ENCODE peak calls at places on chromosomes 4 and X, in four cellular contexts. P, F, W and J are unnamed samples.

GRCh38 chr4:25879991-25880641 is 17.3 kb upstream of the SEL1L3 start:
- DNase-seq in W (no peak), F (no peak), P (no peak), J (no peak)

GRCh38 chrX:136447308-136447707 is 40.4 kb upstream of the BRS3 start:
- DNase-seq in F (no peak), W (no peak), P (no peak), J (no peak)

GRCh38 chr4:165718660-165719059 is 154.4 kb upstream of the TLL1 start:
- DNase-seq in F (no peak), P (no peak), W (no peak), J (no peak)

GRCh38 chr4:83582289-83582756 is 46.4 kb downstream of the GPAT3 start:
- DNase-seq in F (no peak), W (peak; percentile 8), P (peak; percentile 2), J (peak; percentile 15)

GRCh38 chrX:130216312-130216711 is 44.5 kb downstream of the RAB33A start:
- DNase-seq in F (no peak), P (no peak), W (no peak), J (no peak)

GRCh38 chrX:103480526-103480925 is 38.8 kb downstream of the RAB40A start:
- DNase-seq in W (no peak), P (no peak), F (no peak), J (no peak)

GRCh38 chrX:100408643-100409315 is 1.3 kb downstream of the PCDH19 start:
- DNase-seq in W (no peak), F (no peak), P (no peak), J (no peak)

GRCh38 chrX:136170109-136170800 is 22.9 kb downstream of the FHL1 start:
- DNase-seq in W (peak; percentile 46), F (no peak), P (no peak), J (no peak)

GRCh38 chrX:150085881-150086280 is 147.6 kb upstream of the EOLA2 start:
- DNase-seq in P (no peak), W (no peak), F (no peak), J (no peak)

GRCh38 chr4:53306729-53307128 is 59.1 kb downstream of the SCFD2 start:
- DNase-seq in F (no peak), P (no peak), W (no peak), J (no peak)

GRCh38 chr4:152808670-152809069 is 28.9 kb downstream of the ARFIP1 start:
- DNase-seq in P (no peak), F (no peak), W (peak; percentile 48), J (no peak)

GRCh38 chrX:109740076-109740809 is 7.2 kb upstream of the ACSL4 start:
- DNase-seq in P (no peak), F (no peak), W (no peak), J (no peak)

GRCh38 chr4:15303052-15303641 is 124.7 kb upstream of the C1QTNF7 start:
- DNase-seq in W (no peak), F (no peak), P (no peak), J (no peak)

GRCh38 chrX:133391116-133391515 is 24.2 kb downstream of the GPC4 start:
- DNase-seq in W (no peak), F (no peak), P (no peak), J (no peak)

GRCh38 chrX:119784747-119785446 is 6.5 kb downstream of the RPL39 start:
- DNase-seq in F (no peak), P (peak; percentile 44), W (peak; percentile 32), J (no peak)